ENCODE peak calls at places on chromosomes 6 and 20, in ten cellular contexts. One of them, this sample, is unnamed.

GRCh38 chr20:48076247-48076646 is 291.0 kb upstream of the SULF2 start:
- DNase-seq in H9: no peak
- DNase-seq in colonic mucosa: no peak
- DNase-seq in glutamatergic neuron: no peak
- DNase-seq in uterus: no peak
- DNase-seq in HFFc6: no peak
- DNase-seq in right atrium auricular region: no peak
- DNase-seq in Peyer's patch: no peak
- DNase-seq in A549: no peak
- DNase-seq in ovary: no peak
- DNase-seq in this sample: no peak

GRCh38 chr20:31587545-31588389 is 17.3 kb upstream of the ID1 start:
- DNase-seq in H9: peak; percentile 55
- DNase-seq in colonic mucosa: peak; percentile 65
- DNase-seq in glutamatergic neuron: peak; percentile 95
- DNase-seq in uterus: no peak
- DNase-seq in HFFc6: no peak
- DNase-seq in right atrium auricular region: no peak
- DNase-seq in Peyer's patch: peak; percentile 83
- DNase-seq in A549: no peak
- DNase-seq in ovary: no peak
- DNase-seq in this sample: no peak

GRCh38 chr6:116034327-116034726 is 26.4 kb downstream of the FRK start:
- DNase-seq in H9: no peak
- DNase-seq in colonic mucosa: no peak
- DNase-seq in glutamatergic neuron: no peak
- DNase-seq in uterus: no peak
- DNase-seq in HFFc6: peak; percentile 44
- DNase-seq in right atrium auricular region: no peak
- DNase-seq in Peyer's patch: no peak
- DNase-seq in A549: no peak
- DNase-seq in ovary: no peak
- DNase-seq in this sample: no peak

GRCh38 chr20:42219005-42219404 is 600.8 kb upstream of the CHD6 start:
- DNase-seq in H9: no peak
- DNase-seq in colonic mucosa: no peak
- DNase-seq in glutamatergic neuron: no peak
- DNase-seq in uterus: no peak
- DNase-seq in HFFc6: no peak
- DNase-seq in right atrium auricular region: no peak
- DNase-seq in Peyer's patch: no peak
- DNase-seq in A549: no peak
- DNase-seq in ovary: no peak
- DNase-seq in this sample: no peak

GRCh38 chr6:114108119-114109002 is 137.4 kb upstream of the HDAC2 start:
- DNase-seq in H9: peak; percentile 80
- DNase-seq in colonic mucosa: peak; percentile 75
- DNase-seq in glutamatergic neuron: peak; percentile 84
- DNase-seq in uterus: peak; percentile 16
- DNase-seq in HFFc6: peak; percentile 68
- DNase-seq in right atrium auricular region: peak; percentile 66
- DNase-seq in Peyer's patch: peak; percentile 62
- DNase-seq in A549: peak; percentile 25
- DNase-seq in ovary: no peak
- DNase-seq in this sample: peak; percentile 70

GRCh38 chr6:35128496-35128895 is 12.6 kb downstream of the TCP11 start:
- DNase-seq in H9: no peak
- DNase-seq in colonic mucosa: no peak
- DNase-seq in glutamatergic neuron: no peak
- DNase-seq in uterus: no peak
- DNase-seq in HFFc6: peak; percentile 73
- DNase-seq in right atrium auricular region: no peak
- DNase-seq in Peyer's patch: no peak
- DNase-seq in A549: no peak
- DNase-seq in ovary: no peak
- DNase-seq in this sample: no peak

GRCh38 chr6:21033095-21033494 is 498.8 kb downstream of the CDKAL1 start:
- DNase-seq in H9: no peak
- DNase-seq in colonic mucosa: no peak
- DNase-seq in glutamatergic neuron: no peak
- DNase-seq in uterus: no peak
- DNase-seq in HFFc6: no peak
- DNase-seq in right atrium auricular region: no peak
- DNase-seq in Peyer's patch: no peak
- DNase-seq in A549: no peak
- DNase-seq in ovary: no peak
- DNase-seq in this sample: no peak

GRCh38 chr6:128513878-128514277 is 6.5 kb downstream of the PTPRK start:
- DNase-seq in H9: no peak
- DNase-seq in colonic mucosa: no peak
- DNase-seq in glutamatergic neuron: no peak
- DNase-seq in uterus: no peak
- DNase-seq in HFFc6: no peak
- DNase-seq in right atrium auricular region: no peak
- DNase-seq in Peyer's patch: no peak
- DNase-seq in A549: no peak
- DNase-seq in ovary: no peak
- DNase-seq in this sample: no peak

DNA sequence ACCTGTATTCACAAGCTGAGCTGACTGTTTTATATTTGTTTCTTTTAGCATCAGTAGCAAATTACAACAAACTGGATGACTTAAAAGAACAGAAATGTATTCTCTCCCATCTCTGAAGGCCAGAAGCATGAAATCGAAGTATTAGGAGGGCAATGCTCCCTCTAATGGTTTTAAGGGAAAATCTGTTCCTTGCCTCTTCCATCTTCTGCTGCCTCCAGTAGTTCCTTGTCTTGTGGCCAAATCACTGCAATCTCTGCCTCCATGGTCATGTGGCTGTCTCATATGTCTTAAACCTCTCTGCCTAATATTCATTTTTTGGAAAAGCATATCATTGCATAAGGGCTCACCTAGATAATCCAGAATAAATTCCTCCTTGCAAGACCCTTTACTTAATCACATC is 25.2 kb upstream of the ASCC3 start:
- DNase-seq in H9: no peak
- DNase-seq in colonic mucosa: no peak
- DNase-seq in glutamatergic neuron: no peak
- DNase-seq in uterus: no peak
- DNase-seq in HFFc6: no peak
- DNase-seq in right atrium auricular region: no peak
- DNase-seq in Peyer's patch: no peak
- DNase-seq in A549: no peak
- DNase-seq in ovary: no peak
- DNase-seq in this sample: no peak
- TF ChIP-seq CTCF in H9: no peak
- TF ChIP-seq CTCF in colonic mucosa: no peak
- TF ChIP-seq CTCF in glutamatergic neuron: no peak
- TF ChIP-seq CTCF in uterus: no peak
- TF ChIP-seq CTCF in HFFc6: peak; percentile 25
- TF ChIP-seq CTCF in right atrium auricular region: no peak
- TF ChIP-seq CTCF in Peyer's patch: no peak
- TF ChIP-seq CTCF in A549: no peak
- TF ChIP-seq CTCF in ovary: no peak
- TF ChIP-seq CTCF in this sample: no peak

GRCh38 chr6:143592335-143592734 is 80.8 kb upstream of the FUCA2 start:
- DNase-seq in H9: no peak
- DNase-seq in colonic mucosa: no peak
- DNase-seq in glutamatergic neuron: no peak
- DNase-seq in uterus: no peak
- DNase-seq in HFFc6: no peak
- DNase-seq in right atrium auricular region: no peak
- DNase-seq in Peyer's patch: no peak
- DNase-seq in A549: peak; percentile 3
- DNase-seq in ovary: no peak
- DNase-seq in this sample: no peak
- TF ChIP-seq CTCF in H9: peak; percentile 80
- TF ChIP-seq CTCF in colonic mucosa: no peak
- TF ChIP-seq CTCF in glutamatergic neuron: peak; percentile 67
- TF ChIP-seq CTCF in uterus: no peak
- TF ChIP-seq CTCF in HFFc6: peak; percentile 73
- TF ChIP-seq CTCF in right atrium auricular region: no peak
- TF ChIP-seq CTCF in Peyer's patch: no peak
- TF ChIP-seq CTCF in A549: peak; percentile 8
- TF ChIP-seq CTCF in ovary: no peak
- TF ChIP-seq CTCF in this sample: no peak

GRCh38 chr6:36443498-36443844 is 671 bp downstream of the KCTD20 start:
- DNase-seq in H9: no peak
- DNase-seq in colonic mucosa: no peak
- DNase-seq in glutamatergic neuron: no peak
- DNase-seq in uterus: no peak
- DNase-seq in HFFc6: no peak
- DNase-seq in right atrium auricular region: no peak
- DNase-seq in Peyer's patch: no peak
- DNase-seq in A549: no peak
- DNase-seq in ovary: no peak
- DNase-seq in this sample: no peak

GRCh38 chr6:36444470-36444869 is 1.7 kb downstream of the KCTD20 start:
- DNase-seq in H9: no peak
- DNase-seq in colonic mucosa: no peak
- DNase-seq in glutamatergic neuron: no peak
- DNase-seq in uterus: no peak
- DNase-seq in HFFc6: peak; percentile 32
- DNase-seq in right atrium auricular region: no peak
- DNase-seq in Peyer's patch: no peak
- DNase-seq in A549: no peak
- DNase-seq in ovary: no peak
- DNase-seq in this sample: no peak

GRCh38 chr6:36445651-36446050 is 2.9 kb downstream of the KCTD20 start:
- DNase-seq in H9: no peak
- DNase-seq in colonic mucosa: no peak
- DNase-seq in glutamatergic neuron: no peak
- DNase-seq in uterus: no peak
- DNase-seq in HFFc6: no peak
- DNase-seq in right atrium auricular region: no peak
- DNase-seq in Peyer's patch: no peak
- DNase-seq in A549: no peak
- DNase-seq in ovary: no peak
- DNase-seq in this sample: no peak

GRCh38 chr6:36442671-36443497 is at the start of the genes KCTD20 and PXT1:
- DNase-seq in H9: peak; percentile 78
- DNase-seq in colonic mucosa: peak; percentile 89
- DNase-seq in glutamatergic neuron: peak; percentile 84
- DNase-seq in uterus: peak; percentile 85
- DNase-seq in HFFc6: peak; percentile 75
- DNase-seq in right atrium auricular region: peak; percentile 92
- DNase-seq in Peyer's patch: peak; percentile 92
- DNase-seq in A549: peak; percentile 75
- DNase-seq in ovary: peak; percentile 88
- DNase-seq in this sample: peak; percentile 88

DNA sequence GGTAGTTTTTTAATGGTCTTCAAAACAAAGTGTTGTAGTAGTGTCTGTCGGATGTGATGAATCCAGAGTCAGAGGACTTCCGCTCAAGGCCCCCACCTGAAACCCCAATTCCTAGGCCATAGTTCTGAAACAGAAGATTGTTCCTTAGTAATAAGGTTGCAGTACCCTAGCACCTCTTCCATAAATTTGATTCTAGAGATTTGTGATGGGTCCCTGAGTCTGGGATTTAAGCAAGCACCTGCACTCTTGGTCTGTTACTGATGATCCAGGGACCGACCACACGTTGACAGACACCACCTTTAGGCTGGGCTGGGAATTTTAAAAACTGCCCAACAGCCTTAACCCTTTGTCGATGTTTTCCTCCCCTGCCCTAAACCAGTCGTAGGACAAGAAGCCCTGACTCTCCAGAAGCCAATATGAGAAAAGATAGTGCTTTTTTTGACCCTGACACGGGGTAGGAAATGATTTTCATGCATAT is 1.2 kb downstream of the KCTD20 start:
- DNase-seq in H9: peak; percentile 49
- DNase-seq in colonic mucosa: peak; percentile 39
- DNase-seq in glutamatergic neuron: no peak
- DNase-seq in uterus: no peak
- DNase-seq in HFFc6: peak; percentile 15
- DNase-seq in right atrium auricular region: no peak
- DNase-seq in Peyer's patch: no peak
- DNase-seq in A549: peak; percentile 56
- DNase-seq in ovary: no peak
- DNase-seq in this sample: no peak
- TF ChIP-seq CTCF in H9: peak; percentile 54
- TF ChIP-seq CTCF in colonic mucosa: no peak
- TF ChIP-seq CTCF in glutamatergic neuron: no peak
- TF ChIP-seq CTCF in uterus: no peak
- TF ChIP-seq CTCF in HFFc6: peak; percentile 45
- TF ChIP-seq CTCF in right atrium auricular region: no peak
- TF ChIP-seq CTCF in Peyer's patch: no peak
- TF ChIP-seq CTCF in A549: peak; percentile 27
- TF ChIP-seq CTCF in ovary: no peak
- TF ChIP-seq CTCF in this sample: no peak

GRCh38 chr20:49787371-49788357 is 25.0 kb upstream of the SLC9A8 start:
- DNase-seq in H9: no peak
- DNase-seq in colonic mucosa: no peak
- DNase-seq in glutamatergic neuron: no peak
- DNase-seq in uterus: no peak
- DNase-seq in HFFc6: no peak
- DNase-seq in right atrium auricular region: no peak
- DNase-seq in Peyer's patch: no peak
- DNase-seq in A549: no peak
- DNase-seq in ovary: no peak
- DNase-seq in this sample: no peak

GRCh38 chr20:49785851-49786174 is 26.8 kb upstream of the SLC9A8 start:
- DNase-seq in H9: no peak
- DNase-seq in colonic mucosa: no peak
- DNase-seq in glutamatergic neuron: no peak
- DNase-seq in uterus: no peak
- DNase-seq in HFFc6: no peak
- DNase-seq in right atrium auricular region: no peak
- DNase-seq in Peyer's patch: no peak
- DNase-seq in A549: no peak
- DNase-seq in ovary: no peak
- DNase-seq in this sample: no peak

GRCh38 chr20:49785149-49785850 is 27.3 kb upstream of the SLC9A8 start:
- DNase-seq in H9: no peak
- DNase-seq in colonic mucosa: no peak
- DNase-seq in glutamatergic neuron: no peak
- DNase-seq in uterus: no peak
- DNase-seq in HFFc6: no peak
- DNase-seq in right atrium auricular region: no peak
- DNase-seq in Peyer's patch: no peak
- DNase-seq in A549: no peak
- DNase-seq in ovary: no peak
- DNase-seq in this sample: no peak

GRCh38 chr20:49786226-49786625 is 26.4 kb upstream of the SLC9A8 start:
- DNase-seq in H9: no peak
- DNase-seq in colonic mucosa: no peak
- DNase-seq in glutamatergic neuron: no peak
- DNase-seq in uterus: no peak
- DNase-seq in HFFc6: no peak
- DNase-seq in right atrium auricular region: no peak
- DNase-seq in Peyer's patch: no peak
- DNase-seq in A549: no peak
- DNase-seq in ovary: no peak
- DNase-seq in this sample: no peak

DNA sequence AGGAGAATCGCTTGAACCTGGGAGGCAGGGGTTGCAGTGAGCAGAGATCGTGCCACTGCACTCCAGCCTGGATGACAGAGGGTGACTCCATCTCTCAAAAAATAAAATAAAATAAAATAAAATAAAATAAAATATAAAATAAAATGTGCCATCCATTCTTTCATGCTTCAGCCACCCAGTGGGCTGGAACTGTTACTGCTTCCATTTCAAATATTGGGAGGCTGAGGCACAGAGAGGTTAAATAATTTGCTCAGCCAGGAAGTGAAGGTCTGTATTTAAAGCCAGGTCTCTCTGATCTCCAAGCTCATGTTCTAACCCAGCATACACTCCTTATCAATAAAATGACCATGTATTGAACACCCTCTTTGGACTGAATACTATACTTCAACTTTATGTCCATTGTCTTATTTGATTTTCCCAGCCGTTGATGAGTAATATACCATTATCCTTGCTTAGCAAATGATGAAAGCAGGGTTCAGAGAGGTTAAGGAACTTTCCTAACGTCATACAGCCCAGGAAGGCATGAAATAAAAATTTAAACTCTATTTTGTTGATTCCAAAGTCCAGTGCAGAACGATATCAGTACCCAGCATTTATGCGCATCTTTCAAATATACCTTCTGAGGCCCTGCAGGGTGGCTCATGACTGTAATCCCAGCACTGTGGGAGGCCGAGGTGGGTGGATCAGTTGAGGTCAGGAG is 25.8 kb upstream of the SLC9A8 start:
- DNase-seq in H9: no peak
- DNase-seq in colonic mucosa: no peak
- DNase-seq in glutamatergic neuron: no peak
- DNase-seq in uterus: no peak
- DNase-seq in HFFc6: no peak
- DNase-seq in right atrium auricular region: no peak
- DNase-seq in Peyer's patch: no peak
- DNase-seq in A549: no peak
- DNase-seq in ovary: no peak
- DNase-seq in this sample: no peak
- TF ChIP-seq CTCF in H9: peak; percentile 54
- TF ChIP-seq CTCF in colonic mucosa: no peak
- TF ChIP-seq CTCF in glutamatergic neuron: peak; percentile 27
- TF ChIP-seq CTCF in uterus: peak; percentile 11
- TF ChIP-seq CTCF in HFFc6: peak; percentile 76
- TF ChIP-seq CTCF in right atrium auricular region: no peak
- TF ChIP-seq CTCF in Peyer's patch: no peak
- TF ChIP-seq CTCF in A549: peak; percentile 30
- TF ChIP-seq CTCF in ovary: no peak
- TF ChIP-seq CTCF in this sample: no peak

This sample was measured in lung.